ENCODE peak calls at places on chromosome 11, in eight cellular contexts. Z, V, U, O, A, F, G and Q are unnamed samples.

GRCh38 chr11:128592454-128592853 is 5.1 kb upstream of the ETS1 start:
- DNase-seq in F (no peak), Z (no peak), V (no peak), A (no peak), O (no peak), U (no peak), G (no peak), Q (no peak)

GRCh38 chr11:132519226-132519860 is 1013.0 kb downstream of the OPCML start:
- DNase-seq in Z (no peak), A (no peak), V (no peak), O (no peak), G (no peak), F (no peak), U (no peak), Q (no peak)

GRCh38 chr11:115237578-115237977 is 266.6 kb downstream of the CADM1 start:
- DNase-seq in U (no peak), G (no peak), A (no peak), V (no peak), F (no peak), O (no peak), Z (no peak), Q (no peak)

GRCh38 chr11:122754553-122755322 is 83.6 kb upstream of the CRTAM start:
- DNase-seq in O (no peak), U (no peak), Z (no peak), A (no peak), G (no peak), V (no peak), F (no peak), Q (no peak)

GRCh38 chr11:61654397-61654829 is 25.8 kb upstream of the DAGLA start:
- DNase-seq in G (no peak), O (no peak), A (peak; percentile 75), V (peak; percentile 78), U (peak; percentile 46), Z (no peak), F (no peak), Q (no peak)

GRCh38 chr11:35162795-35163194 is 23.8 kb downstream of the CD44 start:
- DNase-seq in F (no peak), O (no peak), Z (no peak), V (no peak), U (no peak), A (no peak), G (no peak), Q (no peak)

GRCh38 chr11:76214968-76215548 is 8.8 kb upstream of the WNT11 start:
- DNase-seq in F (no peak), G (no peak), U (no peak), O (no peak), A (no peak), Z (no peak), V (no peak), Q (no peak)

GRCh38 chr11:102306817-102307814 is 10.2 kb upstream of the BIRC3 start:
- DNase-seq in F (no peak), V (no peak), A (no peak), Z (no peak), U (no peak), G (no peak), O (no peak), Q (no peak)

GRCh38 chr11:20647976-20648565 is 21.3 kb upstream of the NELL1 start:
- DNase-seq in A (no peak), V (no peak), F (no peak), G (peak; percentile 69), Z (no peak), O (no peak), U (peak; percentile 55), Q (no peak)

GRCh38 chr11:111602865-111603632 is 800 bp downstream of the SIK2 start:
- DNase-seq in V (peak; percentile 65), G (peak; percentile 24), O (peak; percentile 1), Z (no peak), A (peak; percentile 78), F (peak; percentile 63), U (peak; percentile 28), Q (no peak)

GRCh38 chr11:46006418-46007070 is 84.1 kb downstream of the LARGE2 start:
- DNase-seq in U (peak; percentile 45), G (peak; percentile 81), F (no peak), V (no peak), A (no peak), Z (no peak), O (no peak), Q (no peak)

GRCh38 chr11:69546735-69547370 is 65.4 kb downstream of the LINC01488 start:
- DNase-seq in Z (no peak), G (no peak), V (no peak), A (peak; percentile 23), U (no peak), O (peak; percentile 35), F (no peak), Q (no peak)

GRCh38 chr11:119179342-119179741 is 5.9 kb upstream of the NHERF4 start:
- DNase-seq in V (no peak), U (no peak), Z (no peak), O (no peak), G (no peak), A (no peak), F (no peak), Q (no peak)

GRCh38 chr11:65290448-65291165 is 24.1 kb upstream of the CDC42EP2 start:
- DNase-seq in A (peak; percentile 94), V (peak; percentile 95), O (no peak), U (peak; percentile 86), F (no peak), Z (no peak), G (peak; percentile 68), Q (no peak)

GRCh38 chr11:45097721-45098493 is 48.5 kb upstream of the PRDM11 start:
- DNase-seq in G (peak; percentile 84), Z (peak; percentile 78), V (no peak), A (no peak), U (peak; percentile 70), O (no peak), F (no peak), Q (no peak)

GRCh38 chr11:77435972-77436371 is 37.9 kb downstream of the PAK1 start:
- DNase-seq in O (no peak), F (no peak), U (no peak), Z (no peak), G (no peak), V (no peak), A (no peak), Q (no peak)

GRCh38 chr11:111194789-111195188 is 50.7 kb upstream of the POU2AF2 start:
- DNase-seq in O (no peak), V (no peak), F (no peak), U (no peak), A (no peak), G (no peak), Z (no peak), Q (no peak)

GRCh38 chr11:20003357-20003756 is 156.9 kb downstream of the DBX1 start:
- DNase-seq in U (no peak), G (peak; percentile 63), V (no peak), Z (no peak), F (no peak), A (no peak), O (no peak), Q (no peak)

GRCh38 chr11:72812604-72812967 is 1.6 kb upstream of the ATG16L2 start:
- DNase-seq in U (no peak), G (no peak), F (no peak), Z (no peak), A (no peak), O (no peak), V (no peak), Q (no peak)

GRCh38 chr11:74820763-74821162 is 72.1 kb downstream of the RNF169 start:
- DNase-seq in Z (no peak), O (no peak), A (no peak), G (no peak), V (no peak), U (no peak), F (no peak), Q (no peak)

GRCh38 chr11:86916330-86916729 is 38.9 kb downstream of the FZD4 start:
- DNase-seq in V (no peak), O (no peak), Z (no peak), A (no peak), U (no peak), G (no peak), F (no peak), Q (no peak)

GRCh38 chr11:77779935-77780334 is 40.6 kb downstream of the RSF1 start:
- DNase-seq in U (no peak), A (no peak), G (peak; percentile 16), Z (no peak), O (no peak), V (no peak), F (no peak), Q (no peak)

GRCh38 chr11:116439480-116439759 is 333.4 kb downstream of the BUD13 start:
- DNase-seq in U (no peak), A (no peak), V (no peak), O (no peak), F (no peak), Z (no peak), G (no peak), Q (no peak)

GRCh38 chr11:64318694-64319420 is 936 bp downstream of the PRDX5 start:
- DNase-seq in G (peak; percentile 25), O (no peak), F (no peak), U (no peak), Z (no peak), V (no peak), A (no peak), Q (no peak)

GRCh38 chr11:35649984-35650383 is 12.6 kb upstream of the TRIM44 start:
- DNase-seq in Z (no peak), G (no peak), A (no peak), U (no peak), O (no peak), F (no peak), V (no peak), Q (no peak)

GRCh38 chr11:86119062-86119461 is 50.2 kb upstream of the PICALM start:
- DNase-seq in Z (no peak), V (no peak), F (no peak), A (no peak), O (no peak), U (peak; percentile 17), G (no peak), Q (no peak)

GRCh38 chr11:62556872-62557631 is 10.4 kb upstream of the AHNAK start:
- DNase-seq in U (no peak), G (no peak), O (no peak), V (no peak), Z (no peak), F (peak; percentile 83), A (no peak), Q (no peak)

GRCh38 chr11:35664977-35665441 is 2.4 kb downstream of the TRIM44 start:
- DNase-seq in G (no peak), F (no peak), U (no peak), V (no peak), O (no peak), A (no peak), Z (no peak), Q (no peak)

GRCh38 chr11:17478064-17478463 is 1.4 kb upstream of the ABCC8 start:
- DNase-seq in Z (no peak), G (no peak), O (no peak), F (no peak), V (peak; percentile 19), U (no peak), A (no peak), Q (no peak)

GRCh38 chr11:123065634-123066033 is 3.7 kb upstream of the HSPA8 start:
- DNase-seq in V (no peak), U (no peak), G (no peak), O (no peak), A (no peak), Z (no peak), F (no peak), Q (no peak)

GRCh38 chr11:134564472-134565200 is 152.6 kb upstream of the B3GAT1 start:
- DNase-seq in O (no peak), Z (no peak), V (no peak), A (no peak), G (no peak), F (no peak), U (peak; percentile 2), Q (no peak)

GRCh38 chr11:64219354-64219684 is 6.7 kb downstream of the TRPT1 start:
- DNase-seq in Z (no peak), G (peak; percentile 4), A (no peak), U (no peak), O (no peak), V (peak; percentile 33), F (no peak), Q (no peak)

GRCh38 chr11:35458846-35459245 is 39.5 kb upstream of the SLC1A2 start:
- DNase-seq in Z (no peak), F (no peak), O (no peak), V (no peak), U (no peak), A (no peak), G (no peak), Q (no peak)

GRCh38 chr11:72579816-72580647 is 94.2 kb downstream of the PDE2A start:
- DNase-seq in G (no peak), V (peak; percentile 13), U (no peak), O (no peak), Z (no peak), A (peak; percentile 31), F (no peak), Q (no peak)